ENCODE peak calls at places on chromosome 11, in nine cellular contexts. V, K, I, Z, F, H, O, R and U are unnamed samples.

GRCh38 chr11:64245401-64245796 is 1.3 kb downstream of the PPP1R14B start:
- DNase-seq in Z (no peak), O (peak), K (peak), H (peak), I (no peak), V (no peak), F (no peak), R (peak), U (no peak)

GRCh38 chr11:12473366-12473765 is 96.0 kb downstream of the PARVA start:
- DNase-seq in V (no peak), I (no peak), H (no peak), R (no peak), Z (no peak), O (no peak), K (no peak), F (no peak), U (no peak)

GRCh38 chr11:33703234-33703633 is 2.6 kb upstream of the C11orf91 start:
- DNase-seq in I (no peak), Z (no peak), K (no peak), R (no peak), O (no peak), F (no peak), V (no peak), H (no peak), U (no peak)

GRCh38 chr11:45937916-45938315 is 15.5 kb downstream of the LARGE2 start:
- DNase-seq in Z (no peak), O (no peak), H (no peak), F (no peak), R (no peak), I (peak), K (no peak), V (no peak), U (no peak)

GRCh38 chr11:63608353-63609345 is 5.6 kb downstream of the PLAAT3 start:
- DNase-seq in K (no peak), I (no peak), F (no peak), V (no peak), Z (no peak), O (no peak), H (peak), R (peak), U (no peak)

GRCh38 chr11:12889243-12889642 is 119.9 kb upstream of the RASSF10 start:
- DNase-seq in R (peak), I (no peak), F (no peak), O (no peak), H (peak), Z (no peak), V (no peak), K (no peak), U (no peak)

GRCh38 chr11:2853401-2853800 is 32.2 kb downstream of the CDKN1C start:
- DNase-seq in O (no peak), I (no peak), V (no peak), F (no peak), K (no peak), H (no peak), Z (no peak), R (no peak), U (no peak)

GRCh38 chr11:66268210-66268952 is at the start of gene RAB1B:
- DNase-seq in I (peak), R (peak), Z (peak), O (peak), K (peak), V (peak), H (peak), F (peak), U (peak)

GRCh38 chr11:16607675-16608644 is 130.5 kb upstream of the C11orf58 start:
- DNase-seq in F (peak), K (peak), V (peak), I (peak), R (peak), Z (no peak), O (no peak), H (peak), U (peak)

GRCh38 chr11:66970808-66971442 is 4.2 kb upstream of the C11orf86 start:
- DNase-seq in F (no peak), V (no peak), K (peak), I (no peak), O (no peak), H (peak), Z (no peak), R (peak), U (no peak)

GRCh38 chr11:113370634-113371033 is 16.9 kb upstream of the ANKK1 start:
- DNase-seq in Z (no peak), V (no peak), O (no peak), F (no peak), H (no peak), I (no peak), R (no peak), K (no peak), U (no peak)

GRCh38 chr11:67667490-67668190 is 6.8 kb downstream of the ALDH3B2 start:
- DNase-seq in F (no peak), I (peak), V (no peak), O (no peak), Z (no peak), H (no peak), R (no peak), K (no peak), U (no peak)

GRCh38 chr11:95655544-95655943 is 134.0 kb downstream of the FAM76B start:
- DNase-seq in Z (no peak), I (no peak), F (no peak), K (no peak), O (no peak), R (no peak), H (no peak), V (no peak), U (no peak)

GRCh38 chr11:77002776-77003175 is 31.4 kb upstream of the B3GNT6 start:
- DNase-seq in I (no peak), O (no peak), Z (no peak), V (no peak), F (no peak), R (no peak), K (no peak), H (no peak), U (no peak)

GRCh38 chr11:92376146-92376599 is 151.6 kb downstream of the FAT3 start:
- DNase-seq in O (no peak), Z (no peak), R (peak), H (no peak), K (no peak), F (no peak), V (peak), I (peak), U (no peak)